ENCODE peak calls at places on chromosomes 2 and 18, in five cellular contexts. One of them, this sample, is unnamed.

GRCh38 chr2:163630836-163631235 is 105.0 kb downstream of the FIGN start:
- DNase-seq in esophagus muscularis mucosa: no peak
- DNase-seq in stomach: no peak
- DNase-seq in ovary: no peak
- DNase-seq in HCT116: no peak
- DNase-seq in this sample: no peak

GRCh38 chr2:172667926-172668325 is 67.7 kb upstream of the RAPGEF4 start:
- DNase-seq in stomach: no peak
- DNase-seq in ovary: no peak
- DNase-seq in esophagus muscularis mucosa: no peak
- DNase-seq in HCT116: no peak
- DNase-seq in this sample: no peak

GRCh38 chr2:218327451-218327850 is 29.2 kb upstream of the CATIP start:
- DNase-seq in stomach: no peak
- DNase-seq in esophagus muscularis mucosa: peak
- DNase-seq in ovary: no peak
- DNase-seq in HCT116: no peak
- DNase-seq in this sample: no peak

GRCh38 chr18:47611649-47612048 is 318.8 kb downstream of the SMAD2 start:
- DNase-seq in HCT116: no peak
- DNase-seq in ovary: no peak
- DNase-seq in esophagus muscularis mucosa: no peak
- DNase-seq in stomach: no peak
- DNase-seq in this sample: no peak

GRCh38 chr2:49255325-49256023 is 101.2 kb upstream of the FSHR start:
- DNase-seq in HCT116: no peak
- DNase-seq in ovary: no peak
- DNase-seq in stomach: no peak
- DNase-seq in esophagus muscularis mucosa: no peak
- DNase-seq in this sample: no peak

GRCh38 chr2:228876296-228876695 is 394.8 kb downstream of the PID1 start:
- DNase-seq in stomach: no peak
- DNase-seq in esophagus muscularis mucosa: no peak
- DNase-seq in HCT116: no peak
- DNase-seq in ovary: no peak
- DNase-seq in this sample: no peak

GRCh38 chr2:101931402-101931801 is 60.4 kb upstream of the IL1R2 start:
- DNase-seq in esophagus muscularis mucosa: no peak
- DNase-seq in stomach: no peak
- DNase-seq in ovary: no peak
- DNase-seq in HCT116: no peak
- DNase-seq in this sample: no peak

GRCh38 chr2:109582928-109583895 is 30.6 kb downstream of the SEPTIN10 start:
- DNase-seq in esophagus muscularis mucosa: no peak
- DNase-seq in stomach: no peak
- DNase-seq in HCT116: no peak
- DNase-seq in ovary: no peak
- DNase-seq in this sample: no peak

GRCh38 chr2:122447237-122447636 is 691.8 kb downstream of the TSN start:
- DNase-seq in ovary: no peak
- DNase-seq in HCT116: no peak
- DNase-seq in esophagus muscularis mucosa: no peak
- DNase-seq in stomach: no peak
- DNase-seq in this sample: no peak

GRCh38 chr2:70160545-70160944 is 30.3 kb downstream of the C2orf42 start:
- DNase-seq in HCT116: no peak
- DNase-seq in ovary: no peak
- DNase-seq in esophagus muscularis mucosa: no peak
- DNase-seq in stomach: no peak
- DNase-seq in this sample: no peak

GRCh38 chr2:163491850-163492249 is 244.0 kb downstream of the FIGN start:
- DNase-seq in esophagus muscularis mucosa: no peak
- DNase-seq in ovary: no peak
- DNase-seq in stomach: no peak
- DNase-seq in HCT116: no peak
- DNase-seq in this sample: no peak

GRCh38 chr2:64629329-64629781 is 24.4 kb downstream of the SERTAD2 start:
- DNase-seq in HCT116: no peak
- DNase-seq in stomach: peak
- DNase-seq in esophagus muscularis mucosa: no peak
- DNase-seq in ovary: no peak
- DNase-seq in this sample: peak

GRCh38 chr2:139175510-139175909 is 395.3 kb upstream of the NXPH2 start:
- DNase-seq in HCT116: no peak
- DNase-seq in stomach: no peak
- DNase-seq in esophagus muscularis mucosa: no peak
- DNase-seq in ovary: no peak
- DNase-seq in this sample: no peak

GRCh38 chr18:3093624-3094354 is 80.8 kb upstream of the LPIN2 start:
- DNase-seq in stomach: peak
- DNase-seq in ovary: no peak
- DNase-seq in esophagus muscularis mucosa: peak
- DNase-seq in HCT116: no peak
- DNase-seq in this sample: no peak

GRCh38 chr2:73103018-73103542 is 9.7 kb downstream of the RAB11FIP5 start:
- DNase-seq in esophagus muscularis mucosa: no peak
- DNase-seq in HCT116: no peak
- DNase-seq in stomach: no peak
- DNase-seq in ovary: no peak
- DNase-seq in this sample: no peak

GRCh38 chr2:130336877-130337734 is 5.6 kb upstream of the IMP4 start:
- DNase-seq in stomach: peak
- DNase-seq in ovary: peak
- DNase-seq in esophagus muscularis mucosa: peak
- DNase-seq in HCT116: peak
- DNase-seq in this sample: peak

GRCh38 chr2:147865560-147865959 is 20.7 kb downstream of the ACVR2A start:
- DNase-seq in HCT116: no peak
- DNase-seq in stomach: no peak
- DNase-seq in esophagus muscularis mucosa: no peak
- DNase-seq in ovary: no peak
- DNase-seq in this sample: no peak

GRCh38 chr2:223460774-223461211 is 141.4 kb downstream of the SCG2 start:
- DNase-seq in stomach: no peak
- DNase-seq in ovary: no peak
- DNase-seq in esophagus muscularis mucosa: no peak
- DNase-seq in HCT116: peak
- DNase-seq in this sample: no peak

GRCh38 chr2:156473445-156473844 is 37.3 kb downstream of the GPD2 start:
- DNase-seq in HCT116: no peak
- DNase-seq in ovary: no peak
- DNase-seq in stomach: no peak
- DNase-seq in esophagus muscularis mucosa: no peak
- DNase-seq in this sample: no peak

GRCh38 chr2:169320561-169320960 is 41.8 kb downstream of the LRP2 start:
- DNase-seq in HCT116: no peak
- DNase-seq in esophagus muscularis mucosa: no peak
- DNase-seq in ovary: no peak
- DNase-seq in stomach: no peak
- DNase-seq in this sample: no peak

GRCh38 chr18:903703-904102 is 968 bp upstream of the ADCYAP1 start:
- DNase-seq in esophagus muscularis mucosa: no peak
- DNase-seq in ovary: no peak
- DNase-seq in HCT116: no peak
- DNase-seq in stomach: peak
- DNase-seq in this sample: no peak

GRCh38 chr2:152542995-152543481 is 174.2 kb downstream of the PRPF40A start:
- DNase-seq in stomach: no peak
- DNase-seq in HCT116: peak
- DNase-seq in ovary: peak
- DNase-seq in esophagus muscularis mucosa: no peak
- DNase-seq in this sample: no peak

GRCh38 chr2:84904717-84905174 is 710 bp upstream of the TMSB10 start:
- DNase-seq in ovary: peak
- DNase-seq in HCT116: no peak
- DNase-seq in stomach: peak
- DNase-seq in esophagus muscularis mucosa: peak
- DNase-seq in this sample: peak

GRCh38 chr2:15066138-15066537 is 433.6 kb downstream of the LRATD1 start:
- DNase-seq in esophagus muscularis mucosa: no peak
- DNase-seq in HCT116: no peak
- DNase-seq in stomach: no peak
- DNase-seq in ovary: no peak
- DNase-seq in this sample: no peak

GRCh38 chr2:70069049-70069448 is 18.2 kb upstream of the PCBP1 start:
- DNase-seq in HCT116: no peak
- DNase-seq in stomach: peak
- DNase-seq in esophagus muscularis mucosa: no peak
- DNase-seq in ovary: no peak
- DNase-seq in this sample: peak

GRCh38 chr2:200180943-200181342 is 125.5 kb upstream of the SPATS2L start:
- DNase-seq in HCT116: no peak
- DNase-seq in stomach: no peak
- DNase-seq in ovary: no peak
- DNase-seq in esophagus muscularis mucosa: no peak
- DNase-seq in this sample: no peak

GRCh38 chr2:133420748-133421147 is 147.5 kb downstream of the NCKAP5 start:
- DNase-seq in HCT116: no peak
- DNase-seq in ovary: no peak
- DNase-seq in stomach: no peak
- DNase-seq in esophagus muscularis mucosa: no peak
- DNase-seq in this sample: no peak

GRCh38 chr2:110114007-110114591 is 1.5 kb downstream of the MALL start:
- DNase-seq in esophagus muscularis mucosa: peak
- DNase-seq in stomach: no peak
- DNase-seq in HCT116: peak
- DNase-seq in ovary: no peak
- DNase-seq in this sample: peak

GRCh38 chr18:35143615-35144596 is 96.9 kb upstream of the ZNF397 start:
- DNase-seq in stomach: peak
- DNase-seq in ovary: peak
- DNase-seq in HCT116: peak
- DNase-seq in esophagus muscularis mucosa: peak
- DNase-seq in this sample: no peak

GRCh38 chr18:28804512-28805214 is 627.7 kb upstream of the CDH2 start:
- DNase-seq in stomach: no peak
- DNase-seq in HCT116: no peak
- DNase-seq in esophagus muscularis mucosa: no peak
- DNase-seq in ovary: no peak
- DNase-seq in this sample: no peak

GRCh38 chr18:49731421-49731841 is 81.9 kb downstream of the ACAA2 start:
- DNase-seq in ovary: no peak
- DNase-seq in HCT116: no peak
- DNase-seq in stomach: no peak
- DNase-seq in esophagus muscularis mucosa: no peak
- DNase-seq in this sample: no peak

GRCh38 chr2:37973615-37974353 is 48.7 kb downstream of the RMDN2 start:
- DNase-seq in stomach: no peak
- DNase-seq in HCT116: no peak
- DNase-seq in esophagus muscularis mucosa: no peak
- DNase-seq in ovary: no peak
- DNase-seq in this sample: no peak
- H3K4me3 ChIP-seq in stomach: no peak
- H3K4me3 ChIP-seq in HCT116: no peak
- H3K4me3 ChIP-seq in esophagus muscularis mucosa: no peak
- H3K4me3 ChIP-seq in ovary: no peak
- H3K4me3 ChIP-seq in this sample: no peak

GRCh38 chr2:68714866-68715265 is 19.7 kb upstream of the ARHGAP25 start:
- DNase-seq in HCT116: no peak
- DNase-seq in stomach: peak
- DNase-seq in esophagus muscularis mucosa: peak
- DNase-seq in ovary: no peak
- DNase-seq in this sample: peak
- H3K27ac ChIP-seq in HCT116: no peak
- H3K27ac ChIP-seq in stomach: no peak
- H3K27ac ChIP-seq in esophagus muscularis mucosa: no peak
- H3K27ac ChIP-seq in ovary: no peak
- H3K27ac ChIP-seq in this sample: no peak

DNA sequence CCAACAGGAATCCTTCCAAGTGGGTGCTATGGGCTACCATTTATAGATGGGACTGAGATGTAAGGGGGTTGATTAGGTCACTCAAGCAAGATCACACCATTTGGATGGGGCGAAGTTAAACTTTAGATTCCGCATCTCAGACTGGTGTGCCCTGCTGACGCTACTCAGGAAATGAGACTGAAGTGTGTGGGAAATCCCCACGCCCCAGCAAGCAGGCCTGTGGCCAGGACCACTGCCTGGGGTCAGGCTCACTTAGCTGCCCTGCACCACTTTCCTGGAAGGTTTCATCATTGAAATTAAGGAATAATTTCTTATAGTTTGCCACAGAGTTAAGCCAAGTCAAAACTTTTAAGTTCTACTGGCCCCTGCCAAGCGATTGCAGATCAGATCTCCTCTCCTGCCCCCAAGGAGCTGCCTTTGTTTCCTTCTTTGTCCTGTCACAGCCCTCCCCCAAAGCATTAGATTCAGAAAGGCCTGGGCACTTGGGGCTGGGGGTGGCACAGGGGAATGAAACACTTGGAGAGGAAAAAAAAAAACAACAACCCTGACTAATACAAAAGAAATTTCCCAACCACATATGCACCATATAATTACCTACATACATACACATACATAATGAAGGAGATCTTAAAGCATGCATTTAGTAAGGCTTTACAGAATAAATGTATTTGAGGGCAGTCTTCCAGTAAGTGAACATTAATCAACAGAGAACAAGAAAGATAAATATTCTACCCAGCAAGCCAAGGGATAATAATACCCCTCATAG is 70.2 kb upstream of the PPP1CB start:
- DNase-seq in HCT116: no peak
- DNase-seq in ovary: no peak
- DNase-seq in esophagus muscularis mucosa: no peak
- DNase-seq in stomach: no peak
- DNase-seq in this sample: no peak
- TF ChIP-seq POLR2A in HCT116: no peak
- TF ChIP-seq POLR2A in ovary: no peak
- TF ChIP-seq POLR2A in esophagus muscularis mucosa: no peak
- TF ChIP-seq POLR2A in stomach: no peak
- TF ChIP-seq POLR2A in this sample: no peak

DNA sequence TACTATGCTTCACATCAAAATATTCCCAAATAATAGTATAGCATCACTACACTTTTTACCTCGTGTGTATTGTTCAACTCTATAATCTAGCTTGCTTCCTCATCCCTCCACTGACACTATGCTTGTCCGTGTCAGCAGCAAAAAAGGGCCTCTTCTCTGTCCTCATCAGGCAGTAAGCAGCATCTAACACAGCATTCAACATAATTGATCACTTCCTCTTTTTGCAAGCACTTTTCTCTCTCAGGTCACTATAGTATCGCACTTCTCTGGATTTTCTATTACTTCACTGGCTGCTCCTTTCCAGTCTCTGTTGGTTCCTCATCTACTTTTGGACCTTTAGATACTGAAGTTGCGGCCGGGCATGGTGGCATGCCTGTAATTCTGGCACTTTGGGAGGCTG is 64.9 kb upstream of the ZSWIM2 start:
- DNase-seq in HCT116: no peak
- DNase-seq in esophagus muscularis mucosa: no peak
- DNase-seq in ovary: no peak
- DNase-seq in stomach: no peak
- DNase-seq in this sample: no peak
- H3K4me3 ChIP-seq in HCT116: no peak
- H3K4me3 ChIP-seq in esophagus muscularis mucosa: no peak
- H3K4me3 ChIP-seq in ovary: no peak
- H3K4me3 ChIP-seq in stomach: no peak
- H3K4me3 ChIP-seq in this sample: no peak

GRCh38 chr18:23825978-23826405 is 136.7 kb downstream of the LAMA3 start:
- DNase-seq in HCT116: no peak
- DNase-seq in esophagus muscularis mucosa: peak
- DNase-seq in stomach: no peak
- DNase-seq in ovary: peak
- DNase-seq in this sample: peak
- H3K27ac ChIP-seq in HCT116: no peak
- H3K27ac ChIP-seq in esophagus muscularis mucosa: peak
- H3K27ac ChIP-seq in stomach: peak
- H3K27ac ChIP-seq in ovary: no peak
- H3K27ac ChIP-seq in this sample: no peak

This sample was measured in Peyer's patch.